ENCODE peak calls at places on chromosomes 1 and 21, in five cellular contexts. One of them, this sample, is unnamed.

GRCh38 chr1:233543338-233544255 is 70.3 kb upstream of the KCNK1 start:
- DNase-seq in adrenal gland: peak; percentile 80
- DNase-seq in PC-3: peak; percentile 98
- DNase-seq in HFF-Myc: peak; percentile 86
- DNase-seq in osteocyte: no peak
- DNase-seq in this sample: no peak

GRCh38 chr1:93740141-93740540 is 58.5 kb upstream of the BCAR3 start:
- DNase-seq in PC-3: no peak
- DNase-seq in adrenal gland: no peak
- DNase-seq in osteocyte: no peak
- DNase-seq in HFF-Myc: no peak
- DNase-seq in this sample: no peak

GRCh38 chr21:23003951-23004350 is 2005.7 kb downstream of the NCAM2 start:
- DNase-seq in HFF-Myc: no peak
- DNase-seq in adrenal gland: no peak
- DNase-seq in PC-3: peak; percentile 46
- DNase-seq in osteocyte: no peak
- DNase-seq in this sample: no peak

GRCh38 chr1:170967042-170967910 is 31.9 kb downstream of the MROH9 start:
- DNase-seq in PC-3: peak; percentile 77
- DNase-seq in osteocyte: no peak
- DNase-seq in adrenal gland: no peak
- DNase-seq in HFF-Myc: peak; percentile 17
- DNase-seq in this sample: peak; percentile 17

GRCh38 chr1:64516803-64517568 is 47.1 kb downstream of the CACHD1 start:
- DNase-seq in HFF-Myc: no peak
- DNase-seq in PC-3: peak; percentile 57
- DNase-seq in osteocyte: no peak
- DNase-seq in adrenal gland: no peak
- DNase-seq in this sample: no peak

GRCh38 chr1:174077755-174078490 is 55.8 kb upstream of the RC3H1 start:
- DNase-seq in HFF-Myc: no peak
- DNase-seq in PC-3: no peak
- DNase-seq in osteocyte: no peak
- DNase-seq in adrenal gland: no peak
- DNase-seq in this sample: no peak

GRCh38 chr1:68383092-68383491 is 66.7 kb downstream of the RPE65 start:
- DNase-seq in PC-3: peak; percentile 58
- DNase-seq in adrenal gland: no peak
- DNase-seq in HFF-Myc: no peak
- DNase-seq in osteocyte: no peak
- DNase-seq in this sample: no peak

GRCh38 chr1:204357551-204357950 is 2.2 kb downstream of the PLEKHA6 start:
- DNase-seq in adrenal gland: no peak
- DNase-seq in osteocyte: no peak
- DNase-seq in PC-3: no peak
- DNase-seq in HFF-Myc: no peak
- DNase-seq in this sample: no peak

GRCh38 chr1:156815307-156815826 is 1.3 kb downstream of the SH2D2A start:
- DNase-seq in adrenal gland: no peak
- DNase-seq in HFF-Myc: peak; percentile 52
- DNase-seq in osteocyte: no peak
- DNase-seq in PC-3: peak; percentile 69
- DNase-seq in this sample: no peak

GRCh38 chr1:44576456-44577150 is 97.7 kb downstream of the TMEM53 start:
- DNase-seq in PC-3: no peak
- DNase-seq in adrenal gland: no peak
- DNase-seq in osteocyte: no peak
- DNase-seq in HFF-Myc: no peak
- DNase-seq in this sample: no peak

GRCh38 chr1:234125283-234125682 is 220.8 kb downstream of the SLC35F3 start:
- DNase-seq in osteocyte: no peak
- DNase-seq in PC-3: peak; percentile 53
- DNase-seq in HFF-Myc: no peak
- DNase-seq in adrenal gland: no peak
- DNase-seq in this sample: peak; percentile 42

GRCh38 chr1:180301135-180301737 is 71.2 kb downstream of the LHX4 start:
- DNase-seq in PC-3: peak; percentile 25
- DNase-seq in osteocyte: no peak
- DNase-seq in HFF-Myc: peak; percentile 24
- DNase-seq in adrenal gland: no peak
- DNase-seq in this sample: no peak

GRCh38 chr1:234755449-234755863 is 145.5 kb upstream of the IRF2BP2 start:
- DNase-seq in HFF-Myc: peak; percentile 39
- DNase-seq in PC-3: no peak
- DNase-seq in osteocyte: no peak
- DNase-seq in adrenal gland: peak; percentile 83
- DNase-seq in this sample: no peak

DNA sequence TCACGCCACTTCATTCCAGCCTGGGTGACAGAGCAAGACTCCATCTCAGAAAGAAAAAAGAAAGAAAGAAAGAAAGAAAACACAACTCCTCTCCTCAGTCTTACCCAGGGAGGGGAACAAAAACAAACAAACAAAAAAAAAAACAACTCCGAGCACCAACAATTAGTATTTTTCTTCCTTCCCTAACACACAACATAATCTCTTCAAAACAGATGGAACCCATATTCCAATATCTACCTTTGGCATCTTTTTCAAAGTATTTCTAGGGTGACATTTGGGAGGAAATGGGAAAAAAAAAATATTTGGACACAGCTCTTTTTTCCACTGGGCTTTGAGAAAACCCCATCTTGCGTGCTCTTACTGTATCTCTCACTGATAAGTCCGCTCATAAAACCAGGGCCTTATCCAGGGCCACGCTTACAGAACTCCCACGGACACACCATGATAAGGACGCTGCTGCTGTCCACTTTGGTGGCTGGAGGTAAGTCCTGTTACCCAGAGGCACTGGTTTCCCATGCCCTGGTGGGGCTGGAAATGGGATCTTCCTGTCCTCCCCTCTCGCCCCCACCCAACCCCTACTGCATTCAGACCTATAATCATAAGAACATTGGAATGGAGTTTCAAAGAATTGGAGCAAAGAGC is at the start of gene CELA2A:
- DNase-seq in osteocyte: no peak
- DNase-seq in PC-3: no peak
- DNase-seq in HFF-Myc: no peak
- DNase-seq in adrenal gland: no peak
- DNase-seq in this sample: no peak
- TF ChIP-seq CTCF in osteocyte: no peak
- TF ChIP-seq CTCF in PC-3: no peak
- TF ChIP-seq CTCF in HFF-Myc: no peak
- TF ChIP-seq CTCF in adrenal gland: no peak
- TF ChIP-seq CTCF in this sample: no peak

GRCh38 chr1:209881271-209882018 is 53.7 kb downstream of the UTP25 start:
- DNase-seq in adrenal gland: no peak
- DNase-seq in PC-3: no peak
- DNase-seq in osteocyte: no peak
- DNase-seq in HFF-Myc: no peak
- DNase-seq in this sample: no peak

GRCh38 chr1:209879539-209879938 is 51.8 kb downstream of the UTP25 start:
- DNase-seq in PC-3: peak; percentile 93
- DNase-seq in osteocyte: no peak
- DNase-seq in adrenal gland: no peak
- DNase-seq in HFF-Myc: no peak
- DNase-seq in this sample: no peak

GRCh38 chr1:209882286-209882685 is 54.5 kb downstream of the UTP25 start:
- DNase-seq in adrenal gland: no peak
- DNase-seq in HFF-Myc: no peak
- DNase-seq in osteocyte: no peak
- DNase-seq in PC-3: peak; percentile 0
- DNase-seq in this sample: no peak

GRCh38 chr1:209877109-209877764 is 49.5 kb downstream of the UTP25 start:
- DNase-seq in osteocyte: no peak
- DNase-seq in adrenal gland: no peak
- DNase-seq in PC-3: peak; percentile 45
- DNase-seq in HFF-Myc: no peak
- DNase-seq in this sample: no peak

GRCh38 chr1:209880051-209880450 is 52.3 kb downstream of the UTP25 start:
- DNase-seq in osteocyte: no peak
- DNase-seq in adrenal gland: no peak
- DNase-seq in HFF-Myc: no peak
- DNase-seq in PC-3: no peak
- DNase-seq in this sample: no peak
- TF ChIP-seq CTCF in osteocyte: no peak
- TF ChIP-seq CTCF in adrenal gland: no peak
- TF ChIP-seq CTCF in HFF-Myc: no peak
- TF ChIP-seq CTCF in PC-3: no peak
- TF ChIP-seq CTCF in this sample: no peak

DNA sequence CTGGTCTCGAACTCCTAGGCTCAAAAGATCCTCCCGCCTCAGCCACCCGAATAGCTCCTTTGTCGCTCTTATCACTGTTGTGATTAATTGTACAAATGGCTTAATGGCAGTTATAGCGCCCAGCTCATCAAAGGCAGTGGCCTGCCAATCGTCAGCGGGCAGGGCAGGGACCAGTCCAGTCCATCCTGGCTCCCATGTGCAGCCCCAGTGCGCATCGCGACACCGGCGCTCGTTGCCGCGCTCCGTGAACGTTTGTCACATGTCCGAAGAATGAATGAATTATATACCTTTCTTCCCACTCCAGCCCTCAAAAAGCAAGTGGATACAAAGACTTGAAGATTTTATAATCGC is 18.4 kb downstream of the MTX1 start:
- DNase-seq in osteocyte: no peak
- DNase-seq in adrenal gland: peak; percentile 59
- DNase-seq in PC-3: peak; percentile 55
- DNase-seq in HFF-Myc: no peak
- DNase-seq in this sample: peak; percentile 50
- TF ChIP-seq CTCF in osteocyte: peak; percentile 6
- TF ChIP-seq CTCF in adrenal gland: no peak
- TF ChIP-seq CTCF in PC-3: peak; percentile 37
- TF ChIP-seq CTCF in HFF-Myc: no peak
- TF ChIP-seq CTCF in this sample: no peak

GRCh38 chr1:40363721-40364120 is 9.8 kb upstream of the SMAP2 start:
- DNase-seq in osteocyte: no peak
- DNase-seq in HFF-Myc: no peak
- DNase-seq in adrenal gland: no peak
- DNase-seq in PC-3: no peak
- DNase-seq in this sample: peak; percentile 59
- TF ChIP-seq CTCF in osteocyte: no peak
- TF ChIP-seq CTCF in HFF-Myc: no peak
- TF ChIP-seq CTCF in adrenal gland: no peak
- TF ChIP-seq CTCF in PC-3: no peak
- TF ChIP-seq CTCF in this sample: peak; percentile 20

GRCh38 chr1:75097686-75098085 is 36.5 kb upstream of the LHX8 start:
- DNase-seq in HFF-Myc: no peak
- DNase-seq in osteocyte: no peak
- DNase-seq in PC-3: no peak
- DNase-seq in adrenal gland: peak; percentile 48
- DNase-seq in this sample: no peak

GRCh38 chr1:75099581-75099980 is 34.6 kb upstream of the LHX8 start:
- DNase-seq in HFF-Myc: no peak
- DNase-seq in osteocyte: no peak
- DNase-seq in PC-3: no peak
- DNase-seq in adrenal gland: no peak
- DNase-seq in this sample: no peak

DNA sequence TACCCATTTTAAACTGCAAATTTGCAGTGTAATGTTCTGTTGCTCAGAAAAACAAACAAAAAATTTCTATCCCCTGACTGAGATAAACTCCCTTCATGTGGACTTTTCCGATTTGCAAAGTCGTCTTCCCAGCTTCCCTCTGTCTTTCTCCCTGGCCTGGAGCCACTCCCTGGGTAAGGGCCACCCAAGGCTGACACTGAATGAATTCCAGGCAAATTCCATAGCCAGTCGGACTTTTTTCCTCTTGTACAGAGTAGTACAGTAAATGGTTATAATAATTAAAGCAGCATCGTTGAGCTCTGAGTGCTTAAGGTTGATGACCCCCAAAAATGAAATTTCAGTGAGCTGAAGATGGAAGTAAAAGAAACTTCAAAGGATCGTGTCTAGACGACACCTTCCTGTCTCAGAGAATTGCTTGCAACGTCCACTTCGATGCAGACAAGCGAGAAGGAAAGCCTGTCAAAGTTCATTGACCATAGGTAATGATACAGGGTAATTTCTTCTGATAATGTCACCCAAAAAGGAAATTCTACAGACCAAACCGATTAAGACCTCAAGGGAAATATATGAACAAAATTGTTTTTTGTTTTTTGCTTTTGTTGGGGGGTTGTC is 33.6 kb upstream of the LHX8 start:
- DNase-seq in osteocyte: no peak
- DNase-seq in HFF-Myc: no peak
- DNase-seq in adrenal gland: no peak
- DNase-seq in PC-3: no peak
- DNase-seq in this sample: no peak
- TF ChIP-seq CTCF in osteocyte: no peak
- TF ChIP-seq CTCF in HFF-Myc: no peak
- TF ChIP-seq CTCF in adrenal gland: no peak
- TF ChIP-seq CTCF in PC-3: no peak
- TF ChIP-seq CTCF in this sample: no peak

GRCh38 chr1:236124965-236125364 is 17.4 kb upstream of the GPR137B start:
- DNase-seq in HFF-Myc: no peak
- DNase-seq in adrenal gland: no peak
- DNase-seq in osteocyte: no peak
- DNase-seq in PC-3: peak; percentile 19
- DNase-seq in this sample: peak; percentile 67
- TF ChIP-seq CTCF in HFF-Myc: peak; percentile 15
- TF ChIP-seq CTCF in adrenal gland: no peak
- TF ChIP-seq CTCF in osteocyte: no peak
- TF ChIP-seq CTCF in PC-3: peak; percentile 29
- TF ChIP-seq CTCF in this sample: peak; percentile 45

This sample was measured in GM13977.